ENCODE peak calls at places on chromosomes 7 and 10, in four cellular contexts. One of them, this sample, is unnamed. For H3K9me3, the result is how much of the 10 kb centered on the place peaks cover.

GRCh38 chr10:50385610-50386009 is 134.3 kb upstream of the ASAH2 start:
- DNase-seq in aorta: no peak
- DNase-seq in MM.1S: no peak
- DNase-seq in heart right ventricle: no peak
- DNase-seq in this sample: peak

GRCh38 chr10:86700851-86701617 is 32.7 kb downstream of the LDB3 start:
- DNase-seq in aorta: peak
- DNase-seq in MM.1S: no peak
- DNase-seq in heart right ventricle: no peak
- DNase-seq in this sample: no peak

GRCh38 chr10:90959826-90960225 is 38.9 kb upstream of the ANKRD1 start:
- DNase-seq in aorta: no peak
- DNase-seq in MM.1S: no peak
- DNase-seq in heart right ventricle: no peak
- DNase-seq in this sample: no peak

GRCh38 chr7:135914346-135914745 is 62.8 kb downstream of the MTPN start:
- DNase-seq in aorta: no peak
- DNase-seq in MM.1S: no peak
- DNase-seq in heart right ventricle: peak
- DNase-seq in this sample: no peak

GRCh38 chr10:14701466-14701865 is 73.2 kb downstream of the FAM107B start:
- DNase-seq in aorta: no peak
- DNase-seq in MM.1S: no peak
- DNase-seq in heart right ventricle: no peak
- DNase-seq in this sample: no peak

GRCh38 chr7:50941525-50941924 is 158.8 kb upstream of the GRB10 start:
- DNase-seq in aorta: no peak
- DNase-seq in MM.1S: no peak
- DNase-seq in heart right ventricle: no peak
- DNase-seq in this sample: no peak

GRCh38 chr7:151398446-151399304 is 11.2 kb downstream of the WDR86 start:
- DNase-seq in aorta: no peak
- DNase-seq in MM.1S: no peak
- DNase-seq in heart right ventricle: no peak
- DNase-seq in this sample: no peak

GRCh38 chr7:40843338-40844026 is 708.7 kb downstream of the SUGCT start:
- DNase-seq in aorta: no peak
- DNase-seq in MM.1S: no peak
- DNase-seq in heart right ventricle: no peak
- DNase-seq in this sample: no peak

GRCh38 chr10:96988421-96988820 is 156.3 kb downstream of the LCOR start:
- DNase-seq in aorta: no peak
- DNase-seq in MM.1S: no peak
- DNase-seq in heart right ventricle: no peak
- DNase-seq in this sample: no peak

GRCh38 chr10:48473704-48474103 is 131.2 kb downstream of the ARHGAP22 start:
- DNase-seq in aorta: no peak
- DNase-seq in MM.1S: no peak
- DNase-seq in heart right ventricle: no peak
- DNase-seq in this sample: no peak

GRCh38 chr10:35435824-35436223 is 99.5 kb downstream of the CCNY start:
- DNase-seq in aorta: peak
- DNase-seq in MM.1S: no peak
- DNase-seq in heart right ventricle: no peak
- DNase-seq in this sample: no peak

GRCh38 chr10:21719502-21719901 is 185.5 kb downstream of the MLLT10 start:
- DNase-seq in aorta: no peak
- DNase-seq in MM.1S: no peak
- DNase-seq in heart right ventricle: no peak
- DNase-seq in this sample: no peak

GRCh38 chr7:148912758-148913541 is 28.9 kb upstream of the EZH2 start:
- DNase-seq in aorta: no peak
- DNase-seq in MM.1S: no peak
- DNase-seq in heart right ventricle: no peak
- DNase-seq in this sample: no peak

GRCh38 chr7:133724694-133725093 is 402.4 kb upstream of the LRGUK start:
- DNase-seq in aorta: no peak
- DNase-seq in MM.1S: no peak
- DNase-seq in heart right ventricle: no peak
- DNase-seq in this sample: no peak

GRCh38 chr10:23556727-23557440 is 118.0 kb downstream of the OTUD1 start:
- DNase-seq in aorta: no peak
- DNase-seq in MM.1S: no peak
- DNase-seq in heart right ventricle: no peak
- DNase-seq in this sample: no peak

GRCh38 chr10:61076572-61077114 is 132.7 kb upstream of the RHOBTB1 start:
- DNase-seq in aorta: no peak
- DNase-seq in MM.1S: no peak
- DNase-seq in heart right ventricle: no peak
- DNase-seq in this sample: no peak

GRCh38 chr7:41911792-41912191 is 208.9 kb upstream of the INHBA start:
- DNase-seq in aorta: no peak
- DNase-seq in MM.1S: no peak
- DNase-seq in heart right ventricle: no peak
- DNase-seq in this sample: no peak

GRCh38 chr7:132580717-132581285 is 4.5 kb upstream of the PLXNA4 start:
- DNase-seq in aorta: peak
- DNase-seq in MM.1S: peak
- DNase-seq in heart right ventricle: peak
- DNase-seq in this sample: peak

GRCh38 chr7:92325850-92326249 is 80.1 kb downstream of the ANKIB1 start:
- DNase-seq in aorta: no peak
- DNase-seq in MM.1S: peak
- DNase-seq in heart right ventricle: no peak
- DNase-seq in this sample: no peak

GRCh38 chr10:6069101-6069931 is 7.1 kb upstream of the IL2RA start:
- DNase-seq in aorta: no peak
- DNase-seq in MM.1S: peak
- DNase-seq in heart right ventricle: no peak
- DNase-seq in this sample: peak

GRCh38 chr7:99638731-99639130 is 22.0 kb downstream of the ZSCAN25 start:
- DNase-seq in aorta: no peak
- DNase-seq in MM.1S: no peak
- DNase-seq in heart right ventricle: no peak
- DNase-seq in this sample: no peak

GRCh38 chr7:94276046-94276445 is 118.6 kb upstream of the COL1A2 start:
- DNase-seq in aorta: no peak
- DNase-seq in MM.1S: no peak
- DNase-seq in heart right ventricle: no peak
- DNase-seq in this sample: no peak

GRCh38 chr7:77833136-77833535 is 34.6 kb downstream of the PHTF2 start:
- DNase-seq in aorta: no peak
- DNase-seq in MM.1S: no peak
- DNase-seq in heart right ventricle: no peak
- DNase-seq in this sample: no peak
- H3K4me3 ChIP-seq in aorta: no peak
- H3K4me3 ChIP-seq in MM.1S: no peak
- H3K4me3 ChIP-seq in heart right ventricle: no peak
- H3K4me3 ChIP-seq in this sample: no peak

DNA sequence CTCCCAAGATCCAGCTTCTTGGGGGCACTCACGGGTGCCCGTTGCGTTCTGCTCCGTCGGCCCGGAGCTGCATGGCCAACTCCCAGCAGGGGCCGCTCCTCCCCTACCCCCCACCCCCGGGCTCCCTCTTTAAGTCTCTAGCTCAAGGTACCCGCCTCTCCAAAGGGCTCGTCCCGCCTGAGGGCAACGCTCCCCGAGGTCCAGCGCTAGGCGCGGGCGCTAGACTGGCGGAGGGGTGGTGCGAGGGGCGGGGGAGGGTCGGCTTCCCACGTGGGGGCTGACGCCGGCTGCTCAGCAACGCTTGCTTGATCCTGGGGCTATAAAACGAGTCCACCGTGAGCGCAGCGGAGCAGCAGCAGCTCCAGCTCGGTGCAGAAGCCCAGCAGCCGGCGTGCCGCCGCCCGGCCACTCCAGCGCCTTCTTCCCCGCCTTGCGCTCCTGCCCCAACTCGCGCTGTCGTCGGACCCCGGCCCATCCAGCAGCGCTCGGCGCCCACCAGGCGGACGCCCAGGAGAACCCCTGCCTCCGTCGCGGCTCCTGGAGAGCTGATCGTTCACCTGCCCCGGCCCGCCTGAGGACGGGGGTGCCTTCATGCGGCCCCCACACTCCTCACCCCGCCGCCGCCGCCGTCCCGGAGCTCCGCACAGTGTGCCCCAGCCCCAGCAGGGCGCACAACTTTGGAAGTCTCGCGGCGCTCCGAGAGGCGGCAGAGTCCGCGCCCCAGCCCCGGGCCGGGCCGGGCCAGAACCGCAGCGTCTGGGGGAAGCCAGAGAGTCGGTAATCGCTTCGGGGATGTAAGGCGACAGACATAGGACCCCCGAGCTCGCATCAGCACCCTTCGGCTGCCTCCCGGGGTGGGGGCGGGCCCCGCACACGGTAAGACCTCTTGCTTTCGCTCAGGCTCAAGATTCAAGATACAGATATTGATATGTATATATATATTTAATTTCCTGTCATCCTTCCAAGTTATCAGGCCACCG is at the start of gene ADRA2A:
- DNase-seq in aorta: no peak
- DNase-seq in MM.1S: peak
- DNase-seq in heart right ventricle: no peak
- DNase-seq in this sample: no peak
- H3K27ac ChIP-seq in aorta: no peak
- H3K27ac ChIP-seq in MM.1S: no peak
- H3K27ac ChIP-seq in heart right ventricle: peak
- H3K27ac ChIP-seq in this sample: no peak

GRCh38 chr10:129594811-129595210 is 127.8 kb downstream of the MGMT start:
- DNase-seq in aorta: no peak
- DNase-seq in MM.1S: no peak
- DNase-seq in heart right ventricle: no peak
- DNase-seq in this sample: no peak
- H3K9me3 ChIP-seq in aorta: under half
- H3K9me3 ChIP-seq in MM.1S: under half
- H3K9me3 ChIP-seq in heart right ventricle: under half
- H3K9me3 ChIP-seq in this sample: under half

DNA sequence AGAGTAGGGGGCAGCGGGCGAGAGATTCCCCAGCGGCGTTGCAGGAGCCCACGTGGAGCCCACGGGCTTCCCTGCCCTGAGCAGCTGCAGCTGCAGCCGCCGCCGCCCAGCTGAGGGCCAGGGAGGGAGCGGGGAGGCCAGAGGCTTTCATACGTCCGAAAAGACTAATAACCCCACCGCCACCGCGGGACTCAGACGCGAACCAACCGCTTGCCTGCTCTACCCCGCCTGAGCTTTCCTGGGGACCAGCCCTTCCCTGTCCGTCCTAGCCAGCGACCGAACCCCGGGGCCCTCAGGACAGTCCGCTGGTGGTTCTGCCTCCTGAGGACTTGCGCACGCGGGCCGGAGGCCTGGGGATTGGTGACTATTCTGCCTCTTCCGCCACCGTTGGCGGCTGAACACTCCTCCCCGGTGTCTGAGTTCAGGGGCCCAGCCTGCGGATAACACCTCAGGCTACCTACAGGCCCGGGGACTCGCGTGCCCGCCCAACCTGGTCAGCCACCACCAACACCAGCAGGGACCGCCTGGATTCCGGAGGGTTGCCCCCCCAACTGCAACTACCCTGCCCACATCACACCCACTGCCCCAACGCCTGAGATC is 18.4 kb downstream of the IFT22 start:
- DNase-seq in aorta: peak
- DNase-seq in MM.1S: no peak
- DNase-seq in heart right ventricle: no peak
- DNase-seq in this sample: no peak
- H3K4me3 ChIP-seq in aorta: no peak
- H3K4me3 ChIP-seq in MM.1S: no peak
- H3K4me3 ChIP-seq in heart right ventricle: no peak
- H3K4me3 ChIP-seq in this sample: no peak

DNA sequence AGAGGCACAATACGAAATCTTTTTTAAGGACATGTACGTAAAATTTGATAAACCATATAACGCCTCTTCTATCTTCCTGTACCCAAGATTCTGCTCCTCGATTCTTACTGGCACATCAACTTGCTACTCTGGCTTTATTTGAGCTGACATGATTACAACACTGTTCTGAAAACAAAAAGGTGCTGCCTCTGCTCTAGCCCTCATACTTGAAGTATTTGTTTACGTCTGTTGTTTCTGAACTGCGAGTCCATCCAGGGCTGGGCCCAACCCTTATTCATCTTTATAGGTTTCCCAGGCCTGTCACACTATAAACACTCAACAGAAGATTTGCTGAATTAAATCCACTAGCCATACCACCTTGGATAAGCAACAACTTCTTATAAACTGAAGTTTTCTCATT is 96.2 kb upstream of the SVIL start:
- DNase-seq in aorta: no peak
- DNase-seq in MM.1S: no peak
- DNase-seq in heart right ventricle: no peak
- DNase-seq in this sample: no peak
- H3K27ac ChIP-seq in aorta: no peak
- H3K27ac ChIP-seq in MM.1S: no peak
- H3K27ac ChIP-seq in heart right ventricle: no peak
- H3K27ac ChIP-seq in this sample: peak

DNA sequence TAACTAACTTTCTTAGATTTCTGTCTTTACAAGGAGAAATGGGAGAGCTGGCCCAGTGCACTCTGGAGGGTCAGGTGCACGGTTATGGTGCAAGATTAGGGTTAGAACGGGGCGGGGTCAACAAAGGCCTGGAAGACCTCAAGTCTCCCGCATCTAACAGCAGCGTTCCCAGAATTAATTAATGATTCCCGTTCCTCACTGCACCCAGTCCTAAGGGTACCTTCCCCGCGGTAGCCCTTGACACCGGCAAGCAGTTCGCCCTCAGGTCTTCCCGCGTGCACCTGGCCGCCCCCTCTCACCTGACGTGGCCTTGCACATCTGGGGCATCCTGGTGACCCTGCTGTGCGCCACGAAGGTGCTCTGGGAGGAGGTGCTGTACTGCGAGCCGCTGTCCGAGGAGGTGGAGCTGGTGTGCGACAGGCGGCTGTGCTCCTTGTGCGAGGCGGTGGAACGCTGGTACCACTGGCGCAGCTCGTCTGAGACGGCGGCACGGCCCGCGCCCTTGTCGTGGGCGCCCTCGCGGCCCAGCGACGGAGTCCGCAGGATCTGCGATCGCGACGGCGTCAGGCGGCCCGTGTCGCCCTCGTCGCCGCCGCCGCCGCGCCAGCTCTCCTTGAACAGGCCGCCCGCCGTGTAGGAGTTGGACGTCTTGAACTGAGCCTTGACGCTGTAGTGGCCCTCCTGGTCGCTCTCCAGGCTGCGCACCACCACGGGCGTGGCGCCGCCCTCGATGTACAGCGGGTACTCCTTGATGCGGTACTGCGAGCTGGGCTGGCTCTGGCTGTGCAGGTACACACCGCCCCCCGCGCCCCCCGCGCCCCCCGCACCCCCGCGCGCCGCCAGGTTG is 69.8 kb downstream of the PRPF18 start:
- DNase-seq in aorta: no peak
- DNase-seq in MM.1S: no peak
- DNase-seq in heart right ventricle: no peak
- DNase-seq in this sample: no peak
- H3K9me3 ChIP-seq in aorta: under half
- H3K9me3 ChIP-seq in MM.1S: under half
- H3K9me3 ChIP-seq in heart right ventricle: under half
- H3K9me3 ChIP-seq in this sample: under half

DNA sequence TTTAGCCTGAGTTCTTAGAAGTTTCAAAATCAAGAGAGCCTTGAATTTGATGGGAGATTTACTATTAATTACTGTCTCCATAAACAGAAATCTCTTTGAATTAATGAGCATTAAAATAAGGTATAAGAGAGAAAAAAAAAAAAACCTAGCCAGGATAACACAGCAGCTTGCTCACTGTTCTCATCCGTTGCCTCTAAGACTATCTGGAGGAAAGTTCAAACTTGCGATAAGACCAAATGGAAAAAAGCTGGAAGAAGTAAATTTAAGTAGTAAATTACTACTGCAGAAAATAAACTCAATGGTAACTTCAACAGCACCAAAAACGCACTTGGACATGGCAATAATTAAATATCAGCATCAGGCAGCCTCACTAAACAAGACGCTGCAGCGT is 36.7 kb downstream of the GNA12 start:
- DNase-seq in aorta: no peak
- DNase-seq in MM.1S: no peak
- DNase-seq in heart right ventricle: no peak
- DNase-seq in this sample: no peak
- H3K4me3 ChIP-seq in aorta: no peak
- H3K4me3 ChIP-seq in MM.1S: no peak
- H3K4me3 ChIP-seq in heart right ventricle: no peak
- H3K4me3 ChIP-seq in this sample: no peak

This sample was measured in tibial artery.